ENCODE peak calls at places on chromosomes 3 and 15, in six cellular contexts. Q is OCI-LY7, I is AG09309, V is stomach, J is sigmoid colon, P is psoas muscle. T is an unnamed sample.

GRCh38 chr3:58329922-58330413 is 2.7 kb upstream of the PXK start:
- DNase-seq in P (no peak), J (no peak), V (no peak), Q (no peak), I (no peak), T (no peak)

GRCh38 chr3:186760141-186760813 is 23.1 kb upstream of the EIF4A2 start:
- DNase-seq in Q (no peak), I (no peak), V (no peak), P (no peak), J (no peak), T (no peak)

GRCh38 chr3:111582114-111582461 is 13.1 kb downstream of the ZBED2 start:
- DNase-seq in P (no peak), Q (no peak), J (no peak), V (no peak), I (peak), T (no peak)

GRCh38 chr3:33076952-33077351 is 20.0 kb downstream of the GLB1 start:
- DNase-seq in Q (no peak), V (no peak), P (no peak), I (no peak), J (no peak), T (no peak)

GRCh38 chr15:85727068-85727467 is 67.7 kb downstream of the KLHL25 start:
- DNase-seq in J (peak), P (no peak), I (no peak), Q (no peak), V (no peak), T (no peak)

GRCh38 chr3:159654183-159655134 is 334.2 kb upstream of the IL12A start:
- DNase-seq in Q (no peak), P (no peak), V (no peak), I (no peak), J (no peak), T (no peak)

GRCh38 chr3:136070953-136071949 is 105.7 kb downstream of the PPP2R3A start:
- DNase-seq in I (no peak), J (no peak), Q (peak), P (no peak), V (no peak), T (no peak)

GRCh38 chr3:157475921-157476395 is 27.3 kb downstream of the VEPH1 start:
- DNase-seq in J (no peak), P (no peak), Q (no peak), V (no peak), I (no peak), T (no peak)

GRCh38 chr3:127448671-127449070 is 141.9 kb downstream of the TPRA1 start:
- DNase-seq in Q (no peak), V (peak), P (no peak), J (no peak), I (no peak), T (no peak)

GRCh38 chr15:84826369-84826823 is 9.2 kb downstream of the ALPK3 start:
- DNase-seq in V (peak), P (peak), Q (peak), J (no peak), I (no peak), T (no peak)

GRCh38 chr3:72116226-72116625 is 331.3 kb upstream of the PROK2 start:
- DNase-seq in J (no peak), I (no peak), V (no peak), Q (no peak), P (no peak), T (no peak)

GRCh38 chr15:41928637-41929620 is 35.1 kb upstream of the SPTBN5 start:
- DNase-seq in Q (no peak), V (peak), P (peak), J (no peak), I (no peak), T (no peak)

GRCh38 chr3:156997351-156997750 is 162.6 kb downstream of the CCNL1 start:
- DNase-seq in I (peak), P (no peak), V (no peak), J (no peak), Q (no peak), T (no peak)

GRCh38 chr15:99059010-99059981 is 45.6 kb upstream of the SYNM start:
- DNase-seq in J (peak), I (peak), P (peak), V (peak), Q (no peak), T (peak)

GRCh38 chr15:77143606-77144005 is 72.7 kb upstream of the TSPAN3 start:
- DNase-seq in P (no peak), J (no peak), Q (no peak), V (no peak), I (no peak), T (no peak)

GRCh38 chr3:95297586-95297985 is 1234.7 kb downstream of the NSUN3 start:
- DNase-seq in P (no peak), I (no peak), Q (no peak), J (no peak), V (no peak), T (no peak)

GRCh38 chr15:90266061-90266431 is 574 bp downstream of the NGRN start:
- DNase-seq in Q (no peak), P (peak), I (no peak), V (peak), J (peak), T (no peak)

GRCh38 chr15:59166156-59166555 is 40.5 kb upstream of the LDHAL6B start:
- DNase-seq in P (no peak), I (peak), V (no peak), Q (no peak), J (no peak), T (no peak)
- H3K4me3 ChIP-seq in P (no peak), I (no peak), V (no peak), Q (no peak), J (no peak), T (no peak)

GRCh38 chr3:137222736-137223135 is 265.0 kb downstream of the IL20RB start:
- DNase-seq in V (no peak), J (no peak), Q (no peak), I (no peak), P (no peak), T (no peak)

DNA sequence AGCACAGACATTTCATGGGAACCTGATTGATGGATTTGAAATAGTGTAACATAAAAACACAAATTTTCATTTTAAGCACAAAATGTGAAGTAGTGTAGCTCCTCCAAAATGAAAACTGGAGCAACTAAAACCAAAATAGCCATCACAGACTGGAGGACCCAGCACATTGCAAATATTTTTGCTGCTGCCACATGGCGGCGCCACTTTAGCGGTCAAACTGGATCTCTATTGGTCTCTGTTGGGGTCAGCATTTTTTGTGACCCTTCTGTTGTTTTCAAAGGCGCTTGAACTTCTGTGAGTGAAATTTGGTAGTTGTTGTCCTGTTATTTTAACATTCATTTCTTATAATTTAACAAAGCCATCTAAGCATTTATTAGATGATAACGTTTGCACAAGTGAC is 259.9 kb downstream of the IL20RB start:
- DNase-seq in V (no peak), I (no peak), J (no peak), Q (no peak), P (no peak), T (no peak)
- TF ChIP-seq CTCF in V (no peak), I (no peak), J (no peak), Q (peak), P (no peak), T (no peak)

GRCh38 chr15:92624401-92624991 is 31.1 kb downstream of the FAM174B start:
- DNase-seq in P (peak), J (peak), I (no peak), Q (no peak), V (peak), T (no peak)
- H3K4me3 ChIP-seq in P (no peak), J (no peak), I (no peak), Q (no peak), V (no peak), T (no peak)

GRCh38 chr3:86774082-86774691 is 216.8 kb downstream of the VGLL3 start:
- DNase-seq in V (no peak), Q (peak), P (no peak), J (no peak), I (no peak), T (no peak)
- TF ChIP-seq CTCF in V (peak), Q (peak), P (peak), J (no peak), I (peak), T (no peak)

DNA sequence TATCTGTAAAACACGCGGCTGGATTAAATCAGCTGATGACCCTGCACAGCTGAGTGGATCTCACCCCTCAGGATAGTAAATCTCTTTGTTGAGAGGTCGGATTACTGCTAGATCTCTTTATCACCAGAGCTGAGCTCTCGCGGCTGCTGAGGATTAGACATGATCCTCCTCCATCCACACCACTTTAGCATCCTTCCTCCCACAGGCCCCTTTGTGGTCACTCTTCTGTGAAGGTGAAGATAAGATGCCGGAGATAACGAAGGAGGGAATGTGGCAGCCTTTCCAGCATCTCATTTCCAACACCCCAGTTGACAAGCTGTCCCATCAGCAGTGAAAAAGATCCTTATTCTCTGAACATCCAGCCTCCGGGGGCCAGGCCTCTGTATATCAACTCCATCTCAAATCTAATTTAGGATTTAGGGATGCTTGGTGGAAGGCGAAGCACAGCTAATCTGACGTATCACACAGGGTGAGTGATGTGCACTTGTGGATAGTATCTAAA is 47.5 kb upstream of the SELENOK start:
- DNase-seq in I (no peak), P (no peak), Q (no peak), J (no peak), V (no peak), T (no peak)
- H3K4me3 ChIP-seq in I (no peak), P (no peak), Q (no peak), J (no peak), V (no peak), T (no peak)

GRCh38 chr3:53232641-53233377 is 23.0 kb downstream of the TKT start:
- DNase-seq in Q (no peak), J (no peak), P (no peak), I (no peak), V (no peak), T (no peak)

GRCh38 chr3:53229606-53230005 is 26.2 kb downstream of the TKT start:
- DNase-seq in Q (no peak), P (no peak), I (no peak), J (no peak), V (no peak), T (no peak)

GRCh38 chr3:53230789-53231188 is 25.0 kb downstream of the TKT start:
- DNase-seq in V (no peak), J (no peak), I (no peak), Q (no peak), P (no peak), T (no peak)

GRCh38 chr3:53230041-53230621 is 25.7 kb downstream of the TKT start:
- DNase-seq in V (no peak), P (no peak), J (no peak), Q (peak), I (no peak), T (no peak)

GRCh38 chr3:53231532-53232511 is 24.0 kb downstream of the TKT start:
- DNase-seq in V (no peak), I (no peak), Q (no peak), J (no peak), P (no peak), T (no peak)
- TF ChIP-seq CTCF in V (no peak), I (peak), Q (peak), J (no peak), P (no peak), T (no peak)

GRCh38 chr3:69199942-69200341 is 77.5 kb upstream of the LMOD3 start:
- DNase-seq in Q (no peak), P (no peak), J (no peak), I (no peak), V (no peak), T (no peak)
- H3K4me3 ChIP-seq in Q (no peak), P (peak), J (no peak), I (no peak), V (peak), T (no peak)

GRCh38 chr3:122945230-122945629 is 82.3 kb downstream of the SEMA5B start:
- DNase-seq in P (no peak), Q (no peak), V (no peak), I (no peak), J (no peak), T (no peak)

GRCh38 chr3:122942937-122943827 is 84.4 kb downstream of the SEMA5B start:
- DNase-seq in I (no peak), J (no peak), P (peak), Q (peak), V (peak), T (peak)

GRCh38 chr3:122946185-122946584 is 81.4 kb downstream of the SEMA5B start:
- DNase-seq in J (no peak), I (no peak), P (no peak), V (no peak), Q (peak), T (no peak)

GRCh38 chr3:122943828-122944190 is 83.8 kb downstream of the SEMA5B start:
- DNase-seq in V (no peak), J (no peak), Q (no peak), P (no peak), I (no peak), T (no peak)

GRCh38 chr3:122944671-122945151 is 82.9 kb downstream of the SEMA5B start:
- DNase-seq in V (no peak), Q (no peak), I (peak), P (no peak), J (no peak), T (no peak)
- TF ChIP-seq CTCF in V (no peak), Q (no peak), I (peak), P (no peak), J (no peak), T (no peak)

GRCh38 chr3:183252973-183253363 is at the start of gene B3GNT5:
- DNase-seq in I (no peak), V (peak), P (peak), Q (no peak), J (peak), T (peak)

GRCh38 chr3:183253961-183254815 is 1.1 kb downstream of the B3GNT5 start:
- DNase-seq in I (no peak), P (peak), J (peak), V (peak), Q (no peak), T (no peak)

GRCh38 chr3:183254816-183255730 is 2.0 kb downstream of the B3GNT5 start:
- DNase-seq in P (no peak), V (peak), J (peak), I (no peak), Q (no peak), T (no peak)

GRCh38 chr3:183253364-183253960 is 409 bp downstream of the B3GNT5 start:
- DNase-seq in V (peak), I (no peak), P (peak), Q (no peak), J (peak), T (peak)

GRCh38 chr3:183252108-183252782 is 808 bp upstream of the B3GNT5 start:
- DNase-seq in I (no peak), Q (no peak), P (no peak), V (no peak), J (peak), T (no peak)
- H3K4me3 ChIP-seq in I (no peak), Q (no peak), P (peak), V (peak), J (no peak), T (no peak)

T was measured in lung.